ENCODE peak calls at places on chromosomes 7 and 10, in nine cellular contexts. L is HuH-7; E is esophagus muscularis mucosa; X is GM23338; O is foreskin fibroblast; N is neural progenitor cell; S is activated CD8-positive, alpha-beta memory T cell treated with anti-CD3 and anti-CD28 coated beads for 48 hours; R is RWPE1; D is GM12865. C is an unnamed sample.
A peak's percentile ranks its signal among the peaks of the same experiment; 100 is the strongest.

GRCh38 chr10:63554666-63555065 is 33.5 kb downstream of the REEP3 start:
- DNase-seq in D (peak; percentile 44), E (no peak), X (no peak), L (no peak), R (peak; percentile 27), S (no peak), O (peak; percentile 77), N (no peak), C (no peak)

GRCh38 chr7:101094376-101094775 is 9.1 kb downstream of the TRIM56 start:
- DNase-seq in X (peak; percentile 28), E (no peak), O (no peak), L (no peak), N (no peak), R (no peak), D (no peak), S (no peak), C (no peak)

GRCh38 chr10:122326385-122326784 is 48.1 kb upstream of the PLEKHA1 start:
- DNase-seq in O (no peak), X (no peak), R (no peak), S (no peak), L (no peak), E (peak; percentile 87), N (no peak), D (no peak), C (no peak)

GRCh38 chr7:120464104-120464503 is 191.1 kb downstream of the KCND2 start:
- DNase-seq in N (no peak), X (no peak), R (no peak), E (no peak), L (no peak), S (no peak), O (no peak), D (no peak), C (no peak)

GRCh38 chr10:15146366-15146765 is 22.1 kb downstream of the NMT2 start:
- DNase-seq in D (peak; percentile 32), O (no peak), L (no peak), N (peak; percentile 13), X (peak; percentile 24), E (no peak), S (no peak), R (no peak), C (no peak)

GRCh38 chr10:96306516-96306915 is 2.3 kb downstream of the DNTT start:
- DNase-seq in O (no peak), N (no peak), R (no peak), E (no peak), L (no peak), D (peak; percentile 29), X (no peak), S (no peak), C (no peak)

GRCh38 chr10:5662708-5663579 is 3.5 kb downstream of the ASB13 start:
- DNase-seq in L (no peak), D (no peak), S (no peak), O (no peak), E (no peak), X (peak; percentile 35), R (no peak), N (no peak), C (no peak)

GRCh38 chr10:88216976-88217375 is 353.6 kb downstream of the PTEN start:
- DNase-seq in N (no peak), E (no peak), R (no peak), D (no peak), S (no peak), O (no peak), X (no peak), L (no peak), C (no peak)

GRCh38 chr7:24762771-24763170 is 5.5 kb upstream of the GSDME start:
- DNase-seq in O (no peak), N (no peak), D (no peak), S (no peak), L (no peak), R (no peak), X (no peak), E (peak; percentile 55), C (no peak)

GRCh38 chr7:22712999-22713398 is 14.0 kb upstream of the IL6 start:
- DNase-seq in N (no peak), L (no peak), S (no peak), X (no peak), D (peak; percentile 34), E (no peak), R (no peak), O (no peak), C (no peak)

GRCh38 chr7:10662982-10663884 is 310.4 kb upstream of the PHF14 start:
- DNase-seq in R (no peak), X (no peak), D (no peak), N (no peak), L (no peak), E (no peak), S (no peak), O (no peak), C (no peak)

GRCh38 chr7:90483236-90483635 is 13.8 kb downstream of the PTTG1IP2 start:
- DNase-seq in N (no peak), L (no peak), O (no peak), R (no peak), S (no peak), X (no peak), D (no peak), E (no peak), C (no peak)

GRCh38 chr7:55427800-55428199 is 62.7 kb downstream of the LANCL2 start:
- DNase-seq in E (no peak), L (no peak), N (peak; percentile 31), R (no peak), O (no peak), S (no peak), X (peak; percentile 19), D (no peak), C (peak; percentile 78)

GRCh38 chr7:37359662-37360444 is 88.8 kb downstream of the ELMO1 start:
- DNase-seq in X (no peak), S (no peak), L (no peak), E (peak; percentile 34), N (no peak), O (no peak), R (no peak), D (no peak), C (no peak)

GRCh38 chr10:115129752-115130151 is 36.6 kb downstream of the ATRNL1 start:
- DNase-seq in L (no peak), O (no peak), E (no peak), X (peak; percentile 57), R (peak; percentile 20), D (peak; percentile 28), S (no peak), N (peak; percentile 30), C (no peak)

GRCh38 chr10:86256690-86257315 is 109.8 kb downstream of the GRID1 start:
- DNase-seq in D (no peak), N (no peak), L (no peak), S (no peak), E (no peak), R (no peak), X (no peak), O (no peak), C (no peak)

GRCh38 chr7:67267914-67268313 is 271.3 kb downstream of the TYW1 start:
- DNase-seq in O (no peak), S (no peak), N (peak; percentile 8), R (peak; percentile 15), X (no peak), L (no peak), E (no peak), D (no peak), C (no peak)

GRCh38 chr10:70137135-70137534 is 4.5 kb upstream of the AIFM2 start:
- DNase-seq in N (no peak), O (no peak), R (no peak), D (no peak), E (no peak), L (no peak), X (no peak), S (no peak), C (no peak)

GRCh38 chr7:86747698-86748097 is 104.0 kb downstream of the GRM3 start:
- DNase-seq in E (no peak), O (no peak), S (no peak), R (no peak), X (peak; percentile 4), N (peak; percentile 72), L (no peak), D (no peak), C (peak; percentile 49)

GRCh38 chr10:22690614-22691431 is 23.6 kb downstream of the PIP4K2A start:
- DNase-seq in S (no peak), X (peak; percentile 64), E (no peak), L (no peak), R (no peak), O (peak; percentile 23), N (peak; percentile 43), D (no peak), C (no peak)

GRCh38 chr10:98307916-98308315 is 39.9 kb upstream of the LOXL4 start:
- DNase-seq in X (no peak), R (no peak), S (no peak), E (no peak), N (no peak), O (no peak), L (no peak), D (no peak), C (no peak)

GRCh38 chr7:10802011-10802410 is 171.7 kb upstream of the PHF14 start:
- DNase-seq in S (no peak), E (no peak), O (no peak), N (no peak), L (no peak), X (no peak), D (no peak), R (no peak), C (no peak)

GRCh38 chr7:121204537-121204936 is 124.3 kb upstream of the WNT16 start:
- DNase-seq in S (no peak), D (no peak), L (no peak), E (no peak), O (peak; percentile 43), X (no peak), R (no peak), N (no peak), C (no peak)

GRCh38 chr7:30543815-30544525 is 39.3 kb upstream of the GGCT start:
- DNase-seq in N (no peak), L (no peak), E (no peak), D (no peak), X (no peak), R (no peak), O (no peak), S (no peak), C (no peak)

GRCh38 chr10:26621243-26621888 is 76.1 kb upstream of the PDSS1 start:
- DNase-seq in E (no peak), S (no peak), L (no peak), N (no peak), R (peak; percentile 11), D (no peak), O (no peak), X (no peak), C (no peak)

GRCh38 chr10:29256019-29256418 is 32.9 kb upstream of the LYZL1 start:
- DNase-seq in E (no peak), X (no peak), S (no peak), R (no peak), L (no peak), D (no peak), N (no peak), O (no peak), C (no peak)

GRCh38 chr7:130971297-130971696 is 237.3 kb upstream of the KLF14 start:
- DNase-seq in R (no peak), L (no peak), S (no peak), N (no peak), E (no peak), D (no peak), O (no peak), X (no peak), C (no peak)

GRCh38 chr7:157904211-157904865 is 567.5 kb downstream of the DNAJB6 start:
- DNase-seq in X (no peak), N (no peak), R (no peak), O (no peak), E (no peak), S (no peak), D (no peak), L (no peak), C (peak; percentile 46)

GRCh38 chr7:3942778-3943177 is 641.7 kb downstream of the SDK1 start:
- DNase-seq in N (no peak), S (no peak), D (no peak), E (no peak), L (no peak), X (no peak), O (peak; percentile 17), R (no peak), C (no peak)

GRCh38 chr7:42763137-42763551 is 148.7 kb downstream of the C7orf25 start:
- DNase-seq in E (no peak), R (no peak), S (no peak), O (no peak), N (no peak), D (no peak), X (no peak), L (no peak), C (no peak)

GRCh38 chr7:35704261-35704660 is 9.3 kb upstream of the HERPUD2 start:
- DNase-seq in S (no peak), X (no peak), R (no peak), N (no peak), L (no peak), D (no peak), E (no peak), O (no peak), C (no peak)

C was measured in retina.